ENCODE peak calls at places on chromosomes 11 and 22, in ten cellular contexts. T is activated CD4-positive, alpha-beta T cell treated with anti-CD3 and anti-CD28 coated beads, Interleukin-2, amount 50 U/mL, for 48 hours; G is stimulated activated CD4-positive, alpha-beta T cell treated with anti-CD3 and anti-CD28 coated beads, Interleukin-4, amount 100 ng/mL, for 48 hours; L is stimulated activated effector memory CD8-positive, alpha-beta T cell treated with anti-CD3 and anti-CD28 coated beads, Interleukin-12 subunit alpha, Interleukin-12 subunit beta, amount 100 ng/mL, for 72 hours; Q is upper lobe of left lung; V is HTR-8/SVneo; B is pulmonary artery endothelial cell; Z is stromal cell of bone marrow; U is H1; X is heart left ventricle. K is an unnamed sample.

GRCh38 chr11:8100151-8100550 is 19.1 kb downstream of the TUB start:
- DNase-seq in T (no peak), G (no peak), L (no peak), Q (no peak), V (no peak), B (no peak), Z (no peak), U (no peak), X (no peak), K (peak)

GRCh38 chr11:69949327-69949726 is 128.8 kb upstream of the ANO1 start:
- DNase-seq in T (no peak), G (no peak), L (no peak), Q (no peak), V (peak), B (peak), Z (peak), U (no peak), X (peak), K (no peak)

GRCh38 chr22:50585781-50586180 is 3.1 kb upstream of the CHKB start:
- DNase-seq in T (no peak), G (no peak), L (no peak), Q (no peak), V (no peak), B (no peak), Z (no peak), U (no peak), X (peak), K (no peak)

GRCh38 chr22:40635008-40635939 is 1.2 kb downstream of the MRTFA start:
- DNase-seq in T (no peak), G (no peak), L (no peak), Q (no peak), V (no peak), B (no peak), Z (no peak), U (no peak), X (no peak), K (peak)

GRCh38 chr22:20420157-20420842 is 17.3 kb downstream of the SCARF2 start:
- DNase-seq in T (no peak), G (no peak), L (no peak), Q (no peak), V (no peak), B (no peak), Z (no peak), U (no peak), X (no peak), K (peak)

GRCh38 chr22:37508431-37508963 is 10.7 kb downstream of the CARD10 start:
- DNase-seq in T (no peak), G (no peak), L (no peak), Q (peak), V (no peak), B (no peak), Z (no peak), U (no peak), X (peak), K (no peak)

GRCh38 chr11:129077191-129077590 is 114.9 kb downstream of the ARHGAP32 start:
- DNase-seq in T (no peak), G (no peak), L (no peak), Q (no peak), V (no peak), B (no peak), Z (no peak), U (no peak), X (no peak), K (no peak)

GRCh38 chr11:1890856-1891830 is 552 bp downstream of the PRR33 start:
- DNase-seq in T (no peak), G (no peak), L (no peak), Q (peak), V (no peak), B (no peak), Z (no peak), U (no peak), X (peak), K (peak)

GRCh38 chr11:1128333-1129142 is 29.2 kb upstream of the MUC5AC start:
- DNase-seq in T (no peak), G (no peak), L (no peak), Q (peak), V (no peak), B (no peak), Z (no peak), U (no peak), X (no peak), K (peak)

GRCh38 chr11:95154514-95154913 is 64.9 kb downstream of the ENDOD1 start:
- DNase-seq in T (peak), G (peak), L (no peak), Q (no peak), V (peak), B (no peak), Z (no peak), U (no peak), X (peak), K (no peak)

GRCh38 chr11:2271327-2272240 is 1.2 kb upstream of the ASCL2 start:
- DNase-seq in T (no peak), G (no peak), L (no peak), Q (peak), V (no peak), B (no peak), Z (no peak), U (no peak), X (no peak), K (peak)

GRCh38 chr22:45201678-45202332 is 38.1 kb downstream of the NUP50 start:
- DNase-seq in T (no peak), G (no peak), L (no peak), Q (no peak), V (no peak), B (no peak), Z (no peak), U (no peak), X (no peak), K (peak)

GRCh38 chr11:70736937-70737640 is 338.8 kb downstream of the CTTN start:
- DNase-seq in T (no peak), G (no peak), L (no peak), Q (no peak), V (no peak), B (no peak), Z (no peak), U (no peak), X (no peak), K (no peak)

GRCh38 chr22:38957046-38957770 is at the start of gene APOBEC3A:
- DNase-seq in T (no peak), G (no peak), L (no peak), Q (no peak), V (no peak), B (no peak), Z (no peak), U (no peak), X (peak), K (no peak)

GRCh38 chr22:37492428-37493344 is 6.5 kb upstream of the MFNG start:
- DNase-seq in T (peak), G (peak), L (peak), Q (peak), V (no peak), B (no peak), Z (no peak), U (peak), X (no peak), K (no peak)

GRCh38 chr11:45596571-45596970 is 68.9 kb downstream of the CHST1 start:
- DNase-seq in T (no peak), G (no peak), L (no peak), Q (no peak), V (no peak), B (no peak), Z (no peak), U (no peak), X (no peak), K (peak)

GRCh38 chr11:68889948-68890446 is 13.6 kb downstream of the MRPL21 start:
- DNase-seq in T (no peak), G (no peak), L (no peak), Q (peak), V (peak), B (no peak), Z (peak), U (peak), X (peak), K (peak)

GRCh38 chr11:112269139-112269538 is 8.5 kb upstream of the PLET1 start:
- DNase-seq in T (no peak), G (no peak), L (no peak), Q (no peak), V (no peak), B (no peak), Z (no peak), U (no peak), X (no peak), K (no peak)

GRCh38 chr22:35098921-35099320 is 33.0 kb downstream of the ISX start:
- DNase-seq in T (no peak), G (no peak), L (no peak), Q (no peak), V (no peak), B (no peak), Z (no peak), U (no peak), X (no peak), K (no peak)

GRCh38 chr22:20946080-20946986 is 20.7 kb upstream of the AIFM3 start:
- DNase-seq in T (no peak), G (no peak), L (no peak), Q (no peak), V (no peak), B (peak), Z (no peak), U (no peak), X (peak), K (peak)

GRCh38 chr11:121448431-121448941 is 3.6 kb upstream of the SORL1 start:
- DNase-seq in T (no peak), G (no peak), L (no peak), Q (no peak), V (no peak), B (no peak), Z (no peak), U (no peak), X (no peak), K (no peak)

GRCh38 chr11:45470151-45471001 is 184.2 kb upstream of the SYT13 start:
- DNase-seq in T (no peak), G (no peak), L (no peak), Q (no peak), V (no peak), B (no peak), Z (peak), U (no peak), X (no peak), K (no peak)

GRCh38 chr11:74777038-74777437 is 28.4 kb downstream of the RNF169 start:
- DNase-seq in T (no peak), G (no peak), L (no peak), Q (no peak), V (no peak), B (no peak), Z (no peak), U (no peak), X (no peak), K (no peak)

GRCh38 chr22:49218142-49218541 is 609.5 kb downstream of the BRD1 start:
- DNase-seq in T (no peak), G (no peak), L (no peak), Q (no peak), V (no peak), B (no peak), Z (no peak), U (no peak), X (no peak), K (peak)

GRCh38 chr11:61736310-61736709 is 16.1 kb upstream of the MYRF start:
- DNase-seq in T (no peak), G (no peak), L (no peak), Q (no peak), V (no peak), B (no peak), Z (no peak), U (no peak), X (no peak), K (no peak)

GRCh38 chr11:31783264-31783663 is 27.9 kb downstream of the PAX6 start:
- DNase-seq in T (no peak), G (no peak), L (no peak), Q (peak), V (no peak), B (no peak), Z (no peak), U (no peak), X (no peak), K (no peak)

GRCh38 chr22:19148417-19149046 is 1.6 kb downstream of the GSC2 start:
- DNase-seq in T (no peak), G (no peak), L (no peak), Q (peak), V (no peak), B (no peak), Z (no peak), U (no peak), X (no peak), K (no peak)

GRCh38 chr11:10900686-10901415 is 43.0 kb upstream of the ZBED5 start:
- DNase-seq in T (no peak), G (no peak), L (no peak), Q (no peak), V (peak), B (no peak), Z (no peak), U (no peak), X (no peak), K (no peak)

GRCh38 chr11:106091480-106092123 is 14.1 kb downstream of the AASDHPPT start:
- DNase-seq in T (peak), G (no peak), L (no peak), Q (no peak), V (no peak), B (peak), Z (peak), U (no peak), X (no peak), K (no peak)

GRCh38 chr11:16226245-16226644 is 130.1 kb downstream of the SOX6 start:
- DNase-seq in T (no peak), G (no peak), L (no peak), Q (no peak), V (no peak), B (peak), Z (no peak), U (no peak), X (peak), K (peak)

K was measured in sigmoid colon.